ENCODE peak calls at places on chromosomes 3 and 15, in four cellular contexts. One of them, this sample, is unnamed.

GRCh38 chr3:130925628-130926027 is 31.7 kb downstream of the ATP2C1 start:
- DNase-seq in IMR-90: no peak
- DNase-seq in H9: no peak
- DNase-seq in H1: no peak
- DNase-seq in this sample: no peak

GRCh38 chr3:37985637-37986320 is 4.8 kb upstream of the VILL start:
- DNase-seq in IMR-90: peak
- DNase-seq in H9: no peak
- DNase-seq in H1: no peak
- DNase-seq in this sample: no peak

GRCh38 chr15:84782346-84782745 is 34.0 kb downstream of the ZNF592 start:
- DNase-seq in IMR-90: no peak
- DNase-seq in H9: no peak
- DNase-seq in H1: no peak
- DNase-seq in this sample: no peak

GRCh38 chr3:53155763-53156162 is 5.2 kb upstream of the PRKCD start:
- DNase-seq in IMR-90: no peak
- DNase-seq in H9: no peak
- DNase-seq in H1: no peak
- DNase-seq in this sample: no peak

GRCh38 chr3:176663819-176664218 is 533.5 kb downstream of the TBL1XR1 start:
- DNase-seq in IMR-90: peak
- DNase-seq in H9: no peak
- DNase-seq in H1: no peak
- DNase-seq in this sample: peak

GRCh38 chr3:13160619-13161018 is 87.4 kb upstream of the IQSEC1 start:
- DNase-seq in IMR-90: no peak
- DNase-seq in H9: no peak
- DNase-seq in H1: no peak
- DNase-seq in this sample: no peak

GRCh38 chr3:48157950-48158376 is 30.3 kb downstream of the CDC25A start:
- DNase-seq in IMR-90: peak
- DNase-seq in H9: peak
- DNase-seq in H1: peak
- DNase-seq in this sample: peak

GRCh38 chr3:28544831-28545230 is 196.2 kb upstream of the AZI2 start:
- DNase-seq in IMR-90: no peak
- DNase-seq in H9: no peak
- DNase-seq in H1: no peak
- DNase-seq in this sample: no peak

GRCh38 chr3:127525373-127525772 is 65.2 kb downstream of the TPRA1 start:
- DNase-seq in IMR-90: peak
- DNase-seq in H9: no peak
- DNase-seq in H1: no peak
- DNase-seq in this sample: no peak

GRCh38 chr3:185549111-185549510 is 3.3 kb downstream of the LIPH start:
- DNase-seq in IMR-90: peak
- DNase-seq in H9: no peak
- DNase-seq in H1: no peak
- DNase-seq in this sample: no peak

GRCh38 chr3:45486136-45486535 is 97.8 kb downstream of the LARS2 start:
- DNase-seq in IMR-90: peak
- DNase-seq in H9: no peak
- DNase-seq in H1: no peak
- DNase-seq in this sample: no peak

GRCh38 chr3:16329792-16330061 is 64.7 kb downstream of the OXNAD1 start:
- DNase-seq in IMR-90: no peak
- DNase-seq in H9: no peak
- DNase-seq in H1: no peak
- DNase-seq in this sample: peak

GRCh38 chr3:53970656-53971055 is 79.0 kb upstream of the SELENOK start:
- DNase-seq in IMR-90: no peak
- DNase-seq in H9: peak
- DNase-seq in H1: no peak
- DNase-seq in this sample: peak

GRCh38 chr3:115062009-115062408 is 85.1 kb downstream of the ZBTB20 start:
- DNase-seq in IMR-90: no peak
- DNase-seq in H9: no peak
- DNase-seq in H1: no peak
- DNase-seq in this sample: no peak

GRCh38 chr3:195809796-195810454 is 1.8 kb downstream of the MUC4 start:
- DNase-seq in IMR-90: no peak
- DNase-seq in H9: no peak
- DNase-seq in H1: no peak
- DNase-seq in this sample: peak

GRCh38 chr3:69392850-69393249 is 7.0 kb upstream of the FRMD4B start:
- DNase-seq in IMR-90: no peak
- DNase-seq in H9: no peak
- DNase-seq in H1: no peak
- DNase-seq in this sample: no peak

GRCh38 chr3:194828926-194829325 is 143.2 kb downstream of the FAM43A start:
- DNase-seq in IMR-90: no peak
- DNase-seq in H9: no peak
- DNase-seq in H1: no peak
- DNase-seq in this sample: no peak

GRCh38 chr15:90840954-90841353 is 27.4 kb upstream of the FURIN start:
- DNase-seq in IMR-90: no peak
- DNase-seq in H9: no peak
- DNase-seq in H1: no peak
- DNase-seq in this sample: no peak

GRCh38 chr15:70964058-70964457 is 71.4 kb downstream of the LRRC49 start:
- DNase-seq in IMR-90: peak
- DNase-seq in H9: no peak
- DNase-seq in H1: no peak
- DNase-seq in this sample: no peak

GRCh38 chr3:129593595-129594339 is 12.7 kb downstream of the PLXND1 start:
- DNase-seq in IMR-90: no peak
- DNase-seq in H9: peak
- DNase-seq in H1: no peak
- DNase-seq in this sample: peak

GRCh38 chr15:87227846-87228245 is 1028.7 kb downstream of the NTRK3 start:
- DNase-seq in IMR-90: peak
- DNase-seq in H9: no peak
- DNase-seq in H1: no peak
- DNase-seq in this sample: no peak

GRCh38 chr3:55440406-55440708 is 46.7 kb downstream of the WNT5A start:
- DNase-seq in IMR-90: no peak
- DNase-seq in H9: no peak
- DNase-seq in H1: no peak
- DNase-seq in this sample: no peak

GRCh38 chr15:43105077-43105769 is 615 bp downstream of the UBR1 start:
- DNase-seq in IMR-90: peak
- DNase-seq in H9: no peak
- DNase-seq in H1: no peak
- DNase-seq in this sample: no peak

GRCh38 chr3:47781326-47781684 is 388 bp downstream of the SMARCC1 start:
- DNase-seq in IMR-90: no peak
- DNase-seq in H9: peak
- DNase-seq in H1: no peak
- DNase-seq in this sample: peak

GRCh38 chr3:88141458-88142083 is 8.2 kb upstream of the C3orf38 start:
- DNase-seq in IMR-90: peak
- DNase-seq in H9: no peak
- DNase-seq in H1: no peak
- DNase-seq in this sample: no peak

GRCh38 chr15:38724827-38725226 is 160.2 kb upstream of the RASGRP1 start:
- DNase-seq in IMR-90: no peak
- DNase-seq in H9: no peak
- DNase-seq in H1: no peak
- DNase-seq in this sample: no peak
- H3K56ac ChIP-seq in IMR-90: no peak
- H3K56ac ChIP-seq in H9: no peak
- H3K56ac ChIP-seq in H1: no peak
- H3K56ac ChIP-seq in this sample: no peak

GRCh38 chr15:45200001-45200798 is 12.4 kb upstream of the SHF start:
- DNase-seq in IMR-90: peak
- DNase-seq in H9: peak
- DNase-seq in H1: peak
- DNase-seq in this sample: peak

GRCh38 chr15:45200799-45201556 is 13.2 kb upstream of the SHF start:
- DNase-seq in IMR-90: peak
- DNase-seq in H9: peak
- DNase-seq in H1: no peak
- DNase-seq in this sample: peak

GRCh38 chr15:45199136-45199810 is 11.5 kb upstream of the SHF start:
- DNase-seq in IMR-90: no peak
- DNase-seq in H9: peak
- DNase-seq in H1: no peak
- DNase-seq in this sample: peak

GRCh38 chr15:45197512-45197911 is 9.7 kb upstream of the SHF start:
- DNase-seq in IMR-90: no peak
- DNase-seq in H9: no peak
- DNase-seq in H1: no peak
- DNase-seq in this sample: no peak

GRCh38 chr15:45198337-45199135 is 10.8 kb upstream of the SHF start:
- DNase-seq in IMR-90: peak
- DNase-seq in H9: peak
- DNase-seq in H1: no peak
- DNase-seq in this sample: peak
- H2BK120ac ChIP-seq in IMR-90: peak
- H2BK120ac ChIP-seq in H9: peak
- H2BK120ac ChIP-seq in H1: no peak
- H2BK120ac ChIP-seq in this sample: no peak

GRCh38 chr3:141386611-141387110 is 18.4 kb downstream of the ZBTB38 start:
- DNase-seq in IMR-90: peak
- DNase-seq in H9: no peak
- DNase-seq in H1: no peak
- DNase-seq in this sample: no peak
- H3K18ac ChIP-seq in IMR-90: peak
- H3K18ac ChIP-seq in H9: no peak
- H3K18ac ChIP-seq in H1: peak
- H3K18ac ChIP-seq in this sample: no peak

GRCh38 chr3:184002469-184002868 is 15.2 kb downstream of the ABCC5 start:
- DNase-seq in IMR-90: no peak
- DNase-seq in H9: no peak
- DNase-seq in H1: no peak
- DNase-seq in this sample: no peak
- H3K56ac ChIP-seq in IMR-90: no peak
- H3K56ac ChIP-seq in H9: no peak
- H3K56ac ChIP-seq in H1: no peak
- H3K56ac ChIP-seq in this sample: peak

GRCh38 chr15:35142578-35142977 is 57.5 kb upstream of the NANOGP8 start:
- DNase-seq in IMR-90: peak
- DNase-seq in H9: no peak
- DNase-seq in H1: no peak
- DNase-seq in this sample: no peak
- H2BK120ac ChIP-seq in IMR-90: peak
- H2BK120ac ChIP-seq in H9: no peak
- H2BK120ac ChIP-seq in H1: no peak
- H2BK120ac ChIP-seq in this sample: no peak

GRCh38 chr15:81303241-81304225 is 20.4 kb downstream of the STARD5 start:
- DNase-seq in IMR-90: peak
- DNase-seq in H9: no peak
- DNase-seq in H1: peak
- DNase-seq in this sample: no peak
- H3K18ac ChIP-seq in IMR-90: peak
- H3K18ac ChIP-seq in H9: no peak
- H3K18ac ChIP-seq in H1: peak
- H3K18ac ChIP-seq in this sample: no peak

This sample was measured in mesendoderm.